ENCODE peak calls at places on chromosome 5, in five cellular contexts. U is anterior cingulate cortex, L is lung, F is endodermal cell, E is nephron progenitor cell. W is an unnamed sample.

GRCh38 chr5:144206136-144206535 is 35.5 kb downstream of the KCTD16 start:
- DNase-seq in U (no peak), L (no peak), F (no peak), E (no peak), W (no peak)

GRCh38 chr5:68431181-68431580 is 215.6 kb downstream of the PIK3R1 start:
- DNase-seq in U (no peak), L (no peak), F (no peak), E (no peak), W (no peak)

GRCh38 chr5:14256026-14256690 is 113.0 kb downstream of the TRIO start:
- DNase-seq in U (no peak), L (no peak), F (no peak), E (no peak), W (no peak)

GRCh38 chr5:149320791-149321330 is 24.4 kb upstream of the GRPEL2 start:
- DNase-seq in U (peak; percentile 28), L (peak; percentile 86), F (peak; percentile 86), E (peak; percentile 60), W (peak; percentile 83)

GRCh38 chr5:127844631-127845030 is 141.4 kb downstream of the CCDC192 start:
- DNase-seq in U (peak; percentile 58), L (no peak), F (peak; percentile 52), E (no peak), W (peak; percentile 16)

GRCh38 chr5:117131048-117131679 is 556.5 kb upstream of the SEMA6A start:
- DNase-seq in U (no peak), L (no peak), F (no peak), E (no peak), W (no peak)

GRCh38 chr5:122319897-122320296 is 7.9 kb downstream of the SNCAIP start:
- DNase-seq in U (no peak), L (no peak), F (no peak), E (no peak), W (no peak)

GRCh38 chr5:87029951-87030350 is 237.7 kb upstream of the RASA1 start:
- DNase-seq in U (no peak), L (no peak), F (no peak), E (peak; percentile 12), W (no peak)

GRCh38 chr5:98769256-98770157 is 4.0 kb upstream of the RGMB start:
- DNase-seq in U (peak; percentile 59), L (no peak), F (peak; percentile 85), E (peak; percentile 57), W (peak; percentile 42)

GRCh38 chr5:180401236-180401907 is 48.2 kb upstream of the GFPT2 start:
- DNase-seq in U (no peak), L (no peak), F (no peak), E (no peak), W (no peak)

GRCh38 chr5:10595678-10596309 is 31.9 kb downstream of the ANKRD33B start:
- DNase-seq in U (no peak), L (no peak), F (no peak), E (no peak), W (peak; percentile 73)

GRCh38 chr5:37184748-37185364 is 64.3 kb downstream of the CPLANE1 start:
- DNase-seq in U (no peak), L (no peak), F (no peak), E (no peak), W (no peak)

GRCh38 chr5:41156739-41157138 is 56.6 kb downstream of the C6 start:
- DNase-seq in U (no peak), L (no peak), F (no peak), E (no peak), W (no peak)

GRCh38 chr5:54758038-54758437 is 227.4 kb downstream of the ESM1 start:
- DNase-seq in U (no peak), L (no peak), F (no peak), E (no peak), W (no peak)

GRCh38 chr5:16500024-16500423 is 34.4 kb upstream of the ZNF622 start:
- DNase-seq in U (no peak), L (no peak), F (no peak), E (no peak), W (no peak)

GRCh38 chr5:139836469-139837208 is 41.0 kb downstream of the PSD2 start:
- DNase-seq in U (no peak), L (no peak), F (no peak), E (no peak), W (no peak)

GRCh38 chr5:144042157-144042556 is 128.3 kb downstream of the YIPF5 start:
- DNase-seq in U (no peak), L (no peak), F (no peak), E (no peak), W (no peak)

GRCh38 chr5:61308699-61309098 is 23.4 kb upstream of the ZSWIM6 start:
- DNase-seq in U (no peak), L (no peak), F (no peak), E (no peak), W (no peak)

GRCh38 chr5:14326035-14326909 is 183.1 kb downstream of the TRIO start:
- DNase-seq in U (no peak), L (no peak), F (peak; percentile 56), E (peak; percentile 12), W (no peak)

GRCh38 chr5:172541119-172541763 is 86.9 kb upstream of the SH3PXD2B start:
- DNase-seq in U (no peak), L (no peak), F (peak; percentile 37), E (no peak), W (peak; percentile 11)

GRCh38 chr5:83559141-83559785 is 87.7 kb downstream of the VCAN start:
- DNase-seq in U (no peak), L (no peak), F (peak; percentile 45), E (no peak), W (no peak)

GRCh38 chr5:90865194-90865593 is 306.6 kb downstream of the ADGRV1 start:
- DNase-seq in U (no peak), L (no peak), F (no peak), E (no peak), W (no peak)

GRCh38 chr5:154034944-154035343 is 3.8 kb downstream of the FAM114A2 start:
- DNase-seq in U (no peak), L (no peak), F (no peak), E (no peak), W (no peak)

GRCh38 chr5:152051499-152052454 is 127.1 kb upstream of the GLRA1 start:
- DNase-seq in U (no peak), L (no peak), F (peak; percentile 92), E (peak; percentile 13), W (no peak)

GRCh38 chr5:54528633-54529032 is 11.1 kb downstream of the SNX18 start:
- DNase-seq in U (no peak), L (no peak), F (no peak), E (no peak), W (no peak)

GRCh38 chr5:63211413-63212132 is 633.0 kb downstream of the LRRC70 start:
- DNase-seq in U (peak; percentile 10), L (no peak), F (no peak), E (no peak), W (no peak)

GRCh38 chr5:155316310-155316709 is 302.8 kb downstream of the KIF4B start:
- DNase-seq in U (no peak), L (no peak), F (no peak), E (no peak), W (no peak)

GRCh38 chr5:128536861-128537305 is 1.2 kb downstream of the FBN2 start:
- DNase-seq in U (no peak), L (no peak), F (peak; percentile 76), E (peak; percentile 49), W (no peak)

GRCh38 chr5:146519554-146519953 is 3.6 kb upstream of the GPR151 start:
- DNase-seq in U (no peak), L (no peak), F (no peak), E (no peak), W (no peak)

GRCh38 chr5:132065351-132065937 is 5.0 kb downstream of the IL3 start:
- DNase-seq in U (no peak), L (peak; percentile 55), F (peak; percentile 91), E (peak; percentile 65), W (no peak)

GRCh38 chr5:67115238-67115637 is 81.4 kb downstream of the CD180 start:
- DNase-seq in U (no peak), L (no peak), F (no peak), E (no peak), W (no peak)

W was measured in uterus.